ENCODE peak calls at places on chromosomes 6 and 20, in four cellular contexts. One of them, this sample, is unnamed.

GRCh38 chr6:142187209-142187608 is 40.1 kb downstream of the VTA1 start:
- DNase-seq in HepG2: no peak
- DNase-seq in IMR-90: peak
- DNase-seq in K562: no peak
- DNase-seq in this sample: peak

GRCh38 chr6:30075094-30075986 is at the start of gene RNF39:
- DNase-seq in HepG2: peak
- DNase-seq in IMR-90: no peak
- DNase-seq in K562: peak
- DNase-seq in this sample: no peak

GRCh38 chr20:51393566-51393965 is 149.0 kb downstream of the NFATC2 start:
- DNase-seq in IMR-90: no peak
- DNase-seq in K562: no peak
- DNase-seq in HepG2: no peak
- DNase-seq in this sample: no peak

GRCh38 chr6:110646419-110646698 is 168.9 kb downstream of the CDK19 start:
- DNase-seq in HepG2: no peak
- DNase-seq in K562: no peak
- DNase-seq in IMR-90: no peak
- DNase-seq in this sample: no peak

GRCh38 chr6:24426729-24427446 is 24.2 kb downstream of the MRS2 start:
- DNase-seq in K562: no peak
- DNase-seq in IMR-90: no peak
- DNase-seq in HepG2: no peak
- DNase-seq in this sample: no peak

GRCh38 chr6:25851961-25852360 is 20.1 kb upstream of the SLC17A1 start:
- DNase-seq in IMR-90: no peak
- DNase-seq in K562: no peak
- DNase-seq in HepG2: no peak
- DNase-seq in this sample: no peak

GRCh38 chr20:48401359-48401758 is 426.4 kb downstream of the PREX1 start:
- DNase-seq in K562: no peak
- DNase-seq in IMR-90: no peak
- DNase-seq in HepG2: no peak
- DNase-seq in this sample: no peak

GRCh38 chr6:34130870-34131269 is 15.0 kb downstream of the GRM4 start:
- DNase-seq in IMR-90: no peak
- DNase-seq in HepG2: no peak
- DNase-seq in K562: no peak
- DNase-seq in this sample: no peak

GRCh38 chr6:3500262-3501001 is 43.6 kb upstream of the SLC22A23 start:
- DNase-seq in K562: no peak
- DNase-seq in IMR-90: peak
- DNase-seq in HepG2: peak
- DNase-seq in this sample: no peak

GRCh38 chr20:46699651-46700359 is 9.6 kb upstream of the SLC2A10 start:
- DNase-seq in IMR-90: peak
- DNase-seq in HepG2: peak
- DNase-seq in K562: peak
- DNase-seq in this sample: no peak

GRCh38 chr6:32883789-32884188 is 29.8 kb downstream of the PSMB9 start:
- DNase-seq in IMR-90: peak
- DNase-seq in HepG2: no peak
- DNase-seq in K562: no peak
- DNase-seq in this sample: no peak

GRCh38 chr6:73695619-73696421 is at the start of gene CD109:
- DNase-seq in K562: no peak
- DNase-seq in HepG2: peak
- DNase-seq in IMR-90: peak
- DNase-seq in this sample: peak

GRCh38 chr20:56383334-56383733 is 8.7 kb downstream of the AURKA start:
- DNase-seq in IMR-90: no peak
- DNase-seq in HepG2: no peak
- DNase-seq in K562: no peak
- DNase-seq in this sample: no peak

GRCh38 chr20:63129376-63129965 is 86.5 kb downstream of the YTHDF1 start:
- DNase-seq in K562: no peak
- DNase-seq in HepG2: no peak
- DNase-seq in IMR-90: no peak
- DNase-seq in this sample: no peak

GRCh38 chr6:148959511-148959910 is 212.7 kb downstream of the UST start:
- DNase-seq in HepG2: no peak
- DNase-seq in IMR-90: no peak
- DNase-seq in K562: no peak
- DNase-seq in this sample: no peak

GRCh38 chr20:17662333-17663039 is 19.6 kb downstream of the RRBP1 start:
- DNase-seq in IMR-90: peak
- DNase-seq in HepG2: no peak
- DNase-seq in K562: no peak
- DNase-seq in this sample: no peak

GRCh38 chr6:107083047-107083768 is 32.1 kb downstream of the BEND3 start:
- DNase-seq in IMR-90: no peak
- DNase-seq in K562: no peak
- DNase-seq in HepG2: no peak
- DNase-seq in this sample: no peak

GRCh38 chr6:22755605-22756004 is 186.2 kb downstream of the HDGFL1 start:
- DNase-seq in IMR-90: no peak
- DNase-seq in K562: no peak
- DNase-seq in HepG2: no peak
- DNase-seq in this sample: no peak

GRCh38 chr6:154373971-154374370 is 17.4 kb upstream of the IPCEF1 start:
- DNase-seq in HepG2: no peak
- DNase-seq in IMR-90: no peak
- DNase-seq in K562: no peak
- DNase-seq in this sample: no peak

GRCh38 chr20:64233725-64234124 is 21.8 kb upstream of the PCMTD2 start:
- DNase-seq in HepG2: no peak
- DNase-seq in K562: no peak
- DNase-seq in IMR-90: no peak
- DNase-seq in this sample: no peak

GRCh38 chr6:46491789-46492547 is 719 bp upstream of the RCAN2 start:
- DNase-seq in K562: peak
- DNase-seq in HepG2: peak
- DNase-seq in IMR-90: peak
- DNase-seq in this sample: peak

GRCh38 chr6:162123797-162124196 is 603.8 kb downstream of the PRKN start:
- DNase-seq in IMR-90: no peak
- DNase-seq in K562: no peak
- DNase-seq in HepG2: no peak
- DNase-seq in this sample: peak

GRCh38 chr6:154537486-154537885 is 27.0 kb upstream of the CNKSR3 start:
- DNase-seq in K562: no peak
- DNase-seq in HepG2: no peak
- DNase-seq in IMR-90: no peak
- DNase-seq in this sample: no peak

GRCh38 chr6:151317995-151318365 is 73.4 kb downstream of the ZBTB2 start:
- DNase-seq in IMR-90: no peak
- DNase-seq in HepG2: peak
- DNase-seq in K562: no peak
- DNase-seq in this sample: no peak

GRCh38 chr6:163667372-163668060 is 253.0 kb downstream of the QKI start:
- DNase-seq in HepG2: no peak
- DNase-seq in IMR-90: peak
- DNase-seq in K562: no peak
- DNase-seq in this sample: no peak

GRCh38 chr6:22575190-22575589 is 5.8 kb downstream of the HDGFL1 start:
- DNase-seq in HepG2: no peak
- DNase-seq in K562: no peak
- DNase-seq in IMR-90: peak
- DNase-seq in this sample: no peak

GRCh38 chr6:119209452-119210205 is 131.2 kb upstream of the FAM184A start:
- DNase-seq in IMR-90: peak
- DNase-seq in HepG2: no peak
- DNase-seq in K562: no peak
- DNase-seq in this sample: no peak

GRCh38 chr6:56087421-56087820 is 160.0 kb downstream of the COL21A1 start:
- DNase-seq in HepG2: no peak
- DNase-seq in IMR-90: peak
- DNase-seq in K562: no peak
- DNase-seq in this sample: no peak

GRCh38 chr6:12241493-12242214 is 48.5 kb upstream of the EDN1 start:
- DNase-seq in IMR-90: no peak
- DNase-seq in HepG2: no peak
- DNase-seq in K562: no peak
- DNase-seq in this sample: peak

GRCh38 chr6:9360881-9361280 is 925.5 kb upstream of the SLC35B3 start:
- DNase-seq in IMR-90: peak
- DNase-seq in K562: no peak
- DNase-seq in HepG2: no peak
- DNase-seq in this sample: no peak

DNA sequence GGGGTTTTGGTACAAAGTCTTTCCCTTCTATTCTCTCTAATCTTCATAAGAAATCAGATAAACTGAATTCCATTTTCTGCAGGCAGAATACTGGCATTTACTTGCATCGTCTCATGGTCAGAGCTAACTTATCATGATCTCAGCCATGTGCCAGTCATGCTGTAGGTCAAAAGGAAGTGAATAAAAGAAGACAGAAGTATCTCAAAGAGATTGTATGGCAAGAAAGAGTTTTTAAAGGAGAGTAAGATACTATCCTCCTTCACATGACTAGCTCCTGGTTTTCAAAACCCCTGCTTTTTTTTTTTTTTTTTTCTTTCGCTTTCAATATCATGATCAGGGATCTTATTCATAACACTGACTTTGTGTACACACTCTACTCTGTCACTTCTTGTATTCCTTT is 398.3 kb downstream of the C6orf118 start:
- DNase-seq in K562: no peak
- DNase-seq in IMR-90: no peak
- DNase-seq in HepG2: no peak
- DNase-seq in this sample: no peak
- TF ChIP-seq BHLHE40 in K562: no peak
- TF ChIP-seq BHLHE40 in IMR-90: no peak
- TF ChIP-seq BHLHE40 in HepG2: no peak
- TF ChIP-seq BHLHE40 in this sample: no peak

DNA sequence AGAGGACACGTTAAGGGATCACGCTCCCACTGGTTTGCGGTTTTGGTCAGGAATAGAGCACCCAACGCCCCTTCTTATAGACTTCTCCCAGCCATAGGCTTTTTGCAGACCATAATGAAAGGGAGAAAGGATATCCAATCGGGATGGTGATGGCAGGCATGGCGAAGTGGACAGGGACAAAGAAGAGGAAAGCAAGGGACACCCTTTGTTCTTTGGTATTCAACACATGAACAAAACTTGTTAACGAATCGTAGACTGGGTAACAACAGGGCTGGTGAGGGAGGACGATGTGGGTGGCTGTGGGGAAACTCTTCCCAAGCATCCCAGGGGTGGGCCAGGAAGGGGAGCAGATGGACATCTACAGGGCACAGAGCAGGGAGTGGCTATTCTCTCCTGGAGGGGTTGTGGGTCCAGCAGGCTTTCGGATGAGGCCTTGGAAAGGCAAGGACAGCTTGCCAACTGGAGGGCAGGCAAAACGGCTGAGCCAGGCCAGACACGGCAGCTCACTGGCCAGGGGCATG is 1.4 kb upstream of the HSP90AB1 start:
- DNase-seq in HepG2: no peak
- DNase-seq in K562: no peak
- DNase-seq in IMR-90: no peak
- DNase-seq in this sample: no peak
- H3K4me3 ChIP-seq in HepG2: peak
- H3K4me3 ChIP-seq in K562: peak
- H3K4me3 ChIP-seq in IMR-90: peak
- H3K4me3 ChIP-seq in this sample: peak

DNA sequence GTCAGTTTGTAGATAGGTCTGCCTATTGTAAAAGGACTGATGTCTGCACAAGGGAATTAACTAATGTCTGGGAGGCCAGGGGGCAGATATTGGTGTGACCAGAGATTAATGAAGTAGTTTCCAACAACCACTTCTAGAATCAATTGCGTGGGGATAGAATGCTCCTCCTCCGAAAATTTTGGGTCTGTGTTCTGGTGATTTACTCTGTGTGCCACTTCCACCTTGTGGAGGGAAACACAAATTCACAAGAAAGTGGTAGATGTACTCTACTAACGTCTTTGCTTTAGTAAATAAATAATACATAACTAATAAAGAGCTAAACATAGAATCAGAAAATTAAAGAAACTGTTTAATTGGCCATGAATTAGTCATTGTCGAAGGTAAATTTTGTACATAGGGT is 25.5 kb downstream of the TMEM14A start:
- DNase-seq in IMR-90: no peak
- DNase-seq in HepG2: no peak
- DNase-seq in K562: no peak
- DNase-seq in this sample: no peak
- TF ChIP-seq MAFK in IMR-90: no peak
- TF ChIP-seq MAFK in HepG2: no peak
- TF ChIP-seq MAFK in K562: no peak
- TF ChIP-seq MAFK in this sample: no peak

GRCh38 chr6:42030585-42031506 is 19.5 kb upstream of the TAF8 start:
- DNase-seq in IMR-90: no peak
- DNase-seq in K562: peak
- DNase-seq in HepG2: no peak
- DNase-seq in this sample: no peak
- TF ChIP-seq BHLHE40 in IMR-90: no peak
- TF ChIP-seq BHLHE40 in K562: peak
- TF ChIP-seq BHLHE40 in HepG2: no peak
- TF ChIP-seq BHLHE40 in this sample: no peak

GRCh38 chr20:38435555-38435939 is 419 bp upstream of the SNHG17 start:
- DNase-seq in HepG2: no peak
- DNase-seq in IMR-90: peak
- DNase-seq in K562: no peak
- DNase-seq in this sample: no peak
- H3K4me3 ChIP-seq in HepG2: no peak
- H3K4me3 ChIP-seq in IMR-90: no peak
- H3K4me3 ChIP-seq in K562: no peak
- H3K4me3 ChIP-seq in this sample: no peak

GRCh38 chr6:6704423-6705060 is 116.0 kb downstream of the LY86 start:
- DNase-seq in HepG2: no peak
- DNase-seq in K562: peak
- DNase-seq in IMR-90: no peak
- DNase-seq in this sample: no peak
- TF ChIP-seq MAFK in HepG2: no peak
- TF ChIP-seq MAFK in K562: no peak
- TF ChIP-seq MAFK in IMR-90: no peak
- TF ChIP-seq MAFK in this sample: no peak

GRCh38 chr20:45588800-45589199 is 9.7 kb upstream of the WFDC8 start:
- DNase-seq in K562: no peak
- DNase-seq in IMR-90: no peak
- DNase-seq in HepG2: no peak
- DNase-seq in this sample: no peak

GRCh38 chr20:45593498-45593897 is 14.4 kb upstream of the WFDC8 start:
- DNase-seq in K562: no peak
- DNase-seq in HepG2: no peak
- DNase-seq in IMR-90: no peak
- DNase-seq in this sample: no peak

GRCh38 chr20:45589725-45590124 is 10.6 kb upstream of the WFDC8 start:
- DNase-seq in HepG2: no peak
- DNase-seq in IMR-90: no peak
- DNase-seq in K562: no peak
- DNase-seq in this sample: no peak

GRCh38 chr20:45595235-45595634 is 16.2 kb upstream of the WFDC8 start:
- DNase-seq in IMR-90: no peak
- DNase-seq in K562: no peak
- DNase-seq in HepG2: no peak
- DNase-seq in this sample: no peak

GRCh38 chr20:45592574-45593189 is 13.6 kb upstream of the WFDC8 start:
- DNase-seq in K562: peak
- DNase-seq in IMR-90: peak
- DNase-seq in HepG2: peak
- DNase-seq in this sample: peak
- TF ChIP-seq BHLHE40 in K562: no peak
- TF ChIP-seq BHLHE40 in IMR-90: no peak
- TF ChIP-seq BHLHE40 in HepG2: no peak
- TF ChIP-seq BHLHE40 in this sample: no peak

This sample was measured in A549.